ENCODE peak calls at places on chromosomes 6 and 20, in four cellular contexts. W is non-pigmented ciliary epithelial cell, U is M059J, Z is NCI-H1092 treated with DMSO at 0.1 percent for 48 hours. E is an unnamed sample.

GRCh38 chr6:71444222-71444621 is 155.6 kb downstream of the OGFRL1 start:
- DNase-seq in W (no peak), U (peak), Z (no peak), E (no peak)

GRCh38 chr6:89682991-89683390 is 44.4 kb upstream of the LYRM2 start:
- DNase-seq in W (no peak), U (no peak), Z (no peak), E (no peak)

GRCh38 chr20:21303872-21304586 is 898 bp downstream of the XRN2 start:
- DNase-seq in W (no peak), U (peak), Z (no peak), E (no peak)

GRCh38 chr20:55153321-55153720 is 677.9 kb downstream of the DOK5 start:
- DNase-seq in W (no peak), U (peak), Z (no peak), E (no peak)

GRCh38 chr6:44664716-44665115 is 277.2 kb downstream of the CDC5L start:
- DNase-seq in W (no peak), U (no peak), Z (no peak), E (no peak)

GRCh38 chr6:134882426-134883038 is 67.4 kb downstream of the ALDH8A1 start:
- DNase-seq in W (no peak), U (peak), Z (no peak), E (peak)

GRCh38 chr6:169763308-169763707 is 11.9 kb downstream of the ERMARD start:
- DNase-seq in W (no peak), U (no peak), Z (no peak), E (no peak)

GRCh38 chr6:125910518-125910917 is 46.1 kb upstream of the HINT3 start:
- DNase-seq in W (peak), U (peak), Z (no peak), E (no peak)

GRCh38 chr6:146351018-146351417 is 192.6 kb upstream of the RAB32 start:
- DNase-seq in W (no peak), U (no peak), Z (no peak), E (no peak)

GRCh38 chr6:71248306-71248705 is 40.3 kb upstream of the OGFRL1 start:
- DNase-seq in W (peak), U (peak), Z (no peak), E (no peak)

GRCh38 chr6:73732845-73733675 is 37.1 kb downstream of the CD109 start:
- DNase-seq in W (peak), U (peak), Z (peak), E (peak)

GRCh38 chr6:37137201-37137880 is 32.6 kb upstream of the PIM1 start:
- DNase-seq in W (peak), U (peak), Z (no peak), E (peak)

GRCh38 chr20:24986436-24987015 is 6.0 kb downstream of the APMAP start:
- DNase-seq in W (no peak), U (no peak), Z (peak), E (no peak)

GRCh38 chr6:149449054-149449453 is 35.8 kb downstream of the ZC3H12D start:
- DNase-seq in W (no peak), U (no peak), Z (no peak), E (no peak)

GRCh38 chr6:157494132-157494705 is 113.2 kb downstream of the ZDHHC14 start:
- DNase-seq in W (no peak), U (no peak), Z (no peak), E (no peak)

GRCh38 chr6:146870765-146871164 is 272.0 kb downstream of the ADGB start:
- DNase-seq in W (no peak), U (no peak), Z (no peak), E (no peak)

GRCh38 chr6:36865835-36866234 is 8.8 kb downstream of the PPIL1 start:
- DNase-seq in W (no peak), U (no peak), Z (no peak), E (no peak)

GRCh38 chr6:40573221-40573620 is 13.9 kb downstream of the LRFN2 start:
- DNase-seq in W (no peak), U (no peak), Z (no peak), E (no peak)

E was measured in activated CD8-positive, alpha-beta memory T cell treated with anti-CD3 and anti-CD28 coated beads, Interleukin-2, amount 50 U/mL, for 48 hours.